ENCODE peak calls at places on chromosomes 4 and X, in eight cellular contexts. M, K, C, Q, L, R, W and Y are unnamed samples.

GRCh38 chr4:10346023-10346422 is 111.2 kb downstream of the ZNF518B start:
- DNase-seq in R (no peak), Q (no peak), C (no peak), W (no peak), M (no peak), K (peak; percentile 71), L (no peak), Y (no peak)

GRCh38 chr4:56909083-56909981 is 1.6 kb downstream of the REST start:
- DNase-seq in W (peak; percentile 54), K (peak; percentile 60), M (peak; percentile 67), Q (peak; percentile 51), L (peak; percentile 38), C (peak; percentile 72), R (no peak), Y (peak; percentile 72)

GRCh38 chr4:8866421-8866820 is 5.2 kb downstream of the HMX1 start:
- DNase-seq in Q (no peak), R (no peak), M (no peak), K (no peak), C (no peak), L (no peak), W (no peak), Y (no peak)

GRCh38 chr4:173494013-173494970 is 35.7 kb downstream of the HAND2 start:
- DNase-seq in Q (peak; percentile 56), K (peak; percentile 67), R (peak; percentile 27), M (peak; percentile 80), C (peak; percentile 57), W (peak; percentile 66), L (peak; percentile 47), Y (peak; percentile 83)

GRCh38 chr4:81392164-81392563 is 79.5 kb downstream of the RASGEF1B start:
- DNase-seq in M (no peak), R (no peak), K (no peak), L (no peak), W (no peak), C (no peak), Q (no peak), Y (no peak)

GRCh38 chr4:44760142-44760898 is 34.0 kb upstream of the GNPDA2 start:
- DNase-seq in M (peak; percentile 9), K (peak; percentile 61), C (peak; percentile 8), L (no peak), W (no peak), R (peak; percentile 34), Q (peak; percentile 15), Y (peak; percentile 22)

GRCh38 chrX:12949927-12950656 is 24.8 kb upstream of the TMSB4X start:
- DNase-seq in W (peak; percentile 84), C (peak; percentile 62), R (peak; percentile 65), K (peak; percentile 92), L (peak; percentile 44), Q (no peak), M (no peak), Y (peak; percentile 52)

GRCh38 chr4:135123632-135124031 is 922.0 kb upstream of the PABPC4L start:
- DNase-seq in K (no peak), L (no peak), Q (no peak), R (no peak), W (no peak), M (no peak), C (no peak), Y (no peak)

GRCh38 chr4:8840816-8841455 is 30.7 kb downstream of the HMX1 start:
- DNase-seq in M (no peak), L (no peak), K (no peak), R (no peak), Q (no peak), C (no peak), W (peak; percentile 9), Y (no peak)

GRCh38 chr4:79666875-79667274 is 258.8 kb upstream of the GK2 start:
- DNase-seq in M (no peak), Q (no peak), R (no peak), L (no peak), W (no peak), K (no peak), C (no peak), Y (no peak)

DNA sequence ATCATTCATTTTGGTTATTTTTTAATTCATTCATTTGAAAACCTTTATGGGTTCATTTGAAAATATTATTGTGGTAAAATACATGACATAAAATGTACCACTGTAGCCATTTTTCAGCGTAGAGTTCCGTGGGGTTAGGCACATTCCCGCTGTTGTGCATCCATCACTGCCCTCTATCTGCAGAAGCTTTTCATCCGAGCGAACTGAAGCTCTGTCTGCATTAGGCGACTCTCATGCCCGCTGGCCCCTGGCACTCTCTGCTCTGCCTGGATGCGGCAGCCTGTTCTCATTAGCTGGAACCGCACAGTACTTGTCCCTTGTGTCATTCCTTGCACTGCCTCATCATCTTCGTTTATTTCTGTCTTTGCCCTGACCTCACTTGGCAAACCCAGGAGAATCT is 17.5 kb downstream of the CFAP99 start:
- DNase-seq in R (no peak), K (peak; percentile 16), M (no peak), Q (no peak), L (no peak), W (no peak), C (no peak), Y (no peak)
- TF ChIP-seq CTCF in R (peak; percentile 38), K (peak; percentile 27), M (no peak), Q (no peak), L (no peak), W (no peak), C (no peak), Y (no peak)

GRCh38 chr4:118948545-118949144 is 60.0 kb downstream of the SYNPO2 start:
- DNase-seq in M (no peak), W (no peak), C (no peak), R (no peak), L (no peak), K (no peak), Q (no peak), Y (no peak)

GRCh38 chr4:118950224-118950623 is 61.6 kb downstream of the SYNPO2 start:
- DNase-seq in C (no peak), L (no peak), R (no peak), W (no peak), M (no peak), Q (no peak), K (no peak), Y (no peak)

GRCh38 chr4:118942465-118942864 is 53.8 kb downstream of the SYNPO2 start:
- DNase-seq in R (no peak), C (no peak), Q (no peak), K (peak; percentile 29), W (no peak), L (peak; percentile 31), M (no peak), Y (no peak)

GRCh38 chr4:118950929-118951570 is 62.4 kb downstream of the SYNPO2 start:
- DNase-seq in K (no peak), M (no peak), R (no peak), Q (no peak), L (no peak), W (no peak), C (no peak), Y (no peak)

DNA sequence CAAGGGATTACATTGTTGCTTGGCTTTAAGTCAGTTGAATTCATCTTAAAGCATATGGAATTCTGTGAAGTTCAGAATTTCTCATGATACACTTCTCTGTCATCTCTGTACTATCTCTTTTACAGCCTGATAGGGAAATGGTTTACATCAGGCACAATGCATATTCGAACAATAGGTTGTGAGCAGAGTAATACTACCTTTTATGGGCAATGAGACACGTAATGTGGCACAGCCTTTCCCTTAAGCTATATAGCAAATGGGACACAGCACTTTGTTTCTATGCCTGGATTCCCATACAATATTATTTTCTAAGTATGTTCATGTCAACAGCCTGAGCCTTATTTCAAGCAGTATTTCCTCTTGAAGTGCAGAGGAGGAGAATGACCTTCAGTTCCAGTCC is 58.4 kb downstream of the SYNPO2 start:
- DNase-seq in C (no peak), M (no peak), W (no peak), L (no peak), R (no peak), Q (no peak), K (peak; percentile 50), Y (no peak)
- TF ChIP-seq CTCF in C (no peak), M (no peak), W (no peak), L (no peak), R (no peak), Q (no peak), K (no peak), Y (no peak)

DNA sequence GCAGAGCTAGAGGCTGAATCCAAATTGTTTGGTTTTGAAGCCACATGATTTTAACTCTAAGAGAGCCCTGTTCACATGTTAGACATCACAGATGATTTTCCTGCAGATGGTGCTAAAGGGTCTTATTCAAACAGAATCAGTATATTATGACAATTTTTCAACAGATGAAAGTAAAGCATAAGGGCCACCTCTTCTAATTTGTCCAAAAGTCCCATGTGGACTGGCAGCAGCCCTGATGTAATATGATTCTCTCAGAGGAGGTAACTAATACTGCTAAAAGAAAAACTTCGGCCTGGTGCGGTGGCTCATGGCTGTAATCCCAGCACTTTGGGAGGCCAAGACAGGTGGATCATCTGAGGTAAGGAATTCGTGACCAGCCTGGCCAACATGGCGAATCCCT is 26.0 kb upstream of the SETD7 start:
- DNase-seq in L (no peak), Q (no peak), M (no peak), C (no peak), R (no peak), K (no peak), W (no peak), Y (no peak)
- TF ChIP-seq CTCF in L (no peak), Q (no peak), M (no peak), C (no peak), R (no peak), K (peak; percentile 7), W (no peak), Y (no peak)

DNA sequence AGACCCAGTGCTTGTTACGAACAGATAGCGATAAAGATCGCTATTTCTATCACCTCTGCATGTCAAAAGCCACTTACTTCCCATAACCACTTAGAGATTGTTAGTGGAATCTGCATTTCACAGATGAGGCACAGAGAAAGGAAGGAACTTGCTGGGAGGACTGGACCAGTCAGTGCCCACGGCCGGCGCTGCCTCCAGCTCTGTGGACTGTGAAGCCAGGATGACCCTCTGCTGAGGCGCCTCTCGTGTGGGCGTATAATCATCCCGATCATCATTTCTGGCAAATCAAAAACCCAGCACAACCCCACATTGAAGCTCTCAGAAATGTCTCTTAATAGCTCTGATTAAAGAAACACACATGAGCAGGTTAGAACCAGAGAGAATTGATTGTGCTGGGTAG is 61.5 kb upstream of the ADRA2C start:
- DNase-seq in C (no peak), Q (no peak), L (no peak), K (no peak), M (no peak), W (no peak), R (no peak), Y (no peak)
- TF ChIP-seq CTCF in C (no peak), Q (no peak), L (no peak), K (no peak), M (no peak), W (no peak), R (no peak), Y (no peak)

DNA sequence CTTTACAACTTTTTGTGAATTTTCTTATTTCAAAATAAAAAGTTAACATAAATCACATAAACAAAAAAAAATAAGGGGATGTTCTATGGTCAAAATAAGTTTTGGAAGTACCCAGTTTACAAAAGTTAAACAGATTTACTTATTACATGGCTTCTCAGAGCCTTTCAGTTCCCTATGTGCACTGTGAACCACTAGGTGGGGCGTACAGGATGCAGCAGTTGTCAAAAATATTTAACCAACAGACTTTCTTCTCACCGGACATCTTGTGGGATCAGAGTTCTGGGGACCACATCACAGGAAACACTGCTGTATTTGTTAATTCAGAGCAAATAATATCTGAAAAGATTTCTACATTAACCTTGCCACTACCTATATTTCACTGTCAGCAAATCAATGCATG is 74.1 kb downstream of the SMARCA1 start:
- DNase-seq in R (no peak), Q (no peak), L (no peak), K (no peak), W (no peak), M (no peak), C (no peak), Y (no peak)
- TF ChIP-seq CTCF in R (no peak), Q (no peak), L (no peak), K (peak; percentile 12), W (no peak), M (no peak), C (no peak), Y (no peak)